ENCODE peak calls at places on chromosome 2, in seven cellular contexts. O is K562, H is HCT116, A is SK-N-SH, S is H1, F is HepG2, K is GM12878. V is an unnamed sample.

GRCh38 chr2:11712866-11713265 is 33.6 kb upstream of the LPIN1 start:
- DNase-seq in O (no peak), K (no peak), A (no peak), F (no peak), H (no peak), S (no peak), V (no peak)

GRCh38 chr2:29747786-29748470 is 173.5 kb downstream of the ALK start:
- DNase-seq in K (no peak), S (no peak), O (no peak), F (peak; percentile 7), A (no peak), H (peak; percentile 99), V (no peak)

GRCh38 chr2:58667137-58667774 is 426.1 kb upstream of the FANCL start:
- DNase-seq in K (no peak), H (no peak), F (no peak), S (no peak), A (no peak), O (no peak), V (no peak)

GRCh38 chr2:47656715-47657600 is 126.0 kb upstream of the MSH6 start:
- DNase-seq in O (no peak), A (no peak), S (no peak), F (no peak), K (no peak), H (no peak), V (no peak)

GRCh38 chr2:182302174-182302573 is 124.7 kb downstream of the PDE1A start:
- DNase-seq in H (no peak), K (no peak), S (no peak), O (no peak), F (no peak), A (no peak), V (no peak)

GRCh38 chr2:118847447-118848172 is at the start of gene EN1:
- DNase-seq in O (peak; percentile 90), A (peak; percentile 61), H (no peak), F (no peak), K (no peak), S (peak; percentile 85), V (no peak)

GRCh38 chr2:124286089-124286783 is 261.1 kb downstream of the CNTNAP5 start:
- DNase-seq in H (no peak), A (no peak), S (no peak), K (no peak), F (no peak), O (no peak), V (no peak)

GRCh38 chr2:219502618-219503017 is 3.9 kb downstream of the GMPPA start:
- DNase-seq in A (no peak), H (no peak), K (no peak), S (no peak), O (no peak), F (no peak), V (no peak)

GRCh38 chr2:112001136-112001764 is 53.8 kb upstream of the TMEM87B start:
- DNase-seq in K (peak; percentile 24), F (no peak), A (no peak), S (peak; percentile 11), H (no peak), O (no peak), V (no peak)

GRCh38 chr2:101619191-101619591 is 78.3 kb upstream of the MAP4K4 start:
- DNase-seq in H (no peak), S (no peak), F (no peak), A (no peak), K (no peak), O (no peak), V (no peak)

GRCh38 chr2:178193823-178194599 is at the start of gene OSBPL6:
- DNase-seq in H (peak; percentile 51), S (peak; percentile 76), F (peak; percentile 28), A (peak; percentile 97), K (no peak), O (peak; percentile 95), V (peak; percentile 69)

GRCh38 chr2:218962859-218963492 is 3.5 kb downstream of the CDK5R2 start:
- DNase-seq in O (peak; percentile 70), S (peak; percentile 99), K (no peak), F (peak; percentile 59), A (peak; percentile 86), H (peak; percentile 64), V (peak; percentile 59)

GRCh38 chr2:72934683-72935610 is 17.6 kb downstream of the EMX1 start:
- DNase-seq in K (no peak), H (peak; percentile 23), A (no peak), F (peak; percentile 73), O (peak; percentile 75), S (no peak), V (no peak)

GRCh38 chr2:214876815-214877214 is 67.3 kb upstream of the BARD1 start:
- DNase-seq in H (no peak), O (no peak), S (no peak), F (no peak), K (no peak), A (no peak), V (no peak)

GRCh38 chr2:26475037-26475436 is 2.9 kb downstream of the OTOF start:
- DNase-seq in K (no peak), O (no peak), S (no peak), A (no peak), F (no peak), H (no peak), V (no peak)

GRCh38 chr2:1487758-1488715 is 74.8 kb downstream of the TPO start:
- DNase-seq in S (peak; percentile 42), H (no peak), A (peak; percentile 27), K (no peak), F (no peak), O (no peak), V (no peak)

GRCh38 chr2:112156152-112156986 is 18.2 kb downstream of the FBLN7 start:
- DNase-seq in O (no peak), H (no peak), S (no peak), A (no peak), K (no peak), F (peak; percentile 39), V (no peak)

GRCh38 chr2:84290537-84290936 is 168.5 kb downstream of the SUCLG1 start:
- DNase-seq in O (peak; percentile 27), F (no peak), A (no peak), H (no peak), S (no peak), K (no peak), V (no peak)

GRCh38 chr2:199833525-199833924 is 17.5 kb downstream of the FTCDNL1 start:
- DNase-seq in F (no peak), S (no peak), A (no peak), K (no peak), H (no peak), O (no peak), V (no peak)

GRCh38 chr2:37192551-37192950 is 3.7 kb upstream of the CEBPZOS start:
- DNase-seq in A (no peak), H (no peak), S (no peak), K (no peak), O (no peak), F (no peak), V (no peak)

GRCh38 chr2:39666489-39667141 is 898 bp downstream of the TMEM178A start:
- DNase-seq in H (no peak), K (no peak), O (no peak), F (no peak), A (peak; percentile 62), S (peak; percentile 55), V (no peak)

DNA sequence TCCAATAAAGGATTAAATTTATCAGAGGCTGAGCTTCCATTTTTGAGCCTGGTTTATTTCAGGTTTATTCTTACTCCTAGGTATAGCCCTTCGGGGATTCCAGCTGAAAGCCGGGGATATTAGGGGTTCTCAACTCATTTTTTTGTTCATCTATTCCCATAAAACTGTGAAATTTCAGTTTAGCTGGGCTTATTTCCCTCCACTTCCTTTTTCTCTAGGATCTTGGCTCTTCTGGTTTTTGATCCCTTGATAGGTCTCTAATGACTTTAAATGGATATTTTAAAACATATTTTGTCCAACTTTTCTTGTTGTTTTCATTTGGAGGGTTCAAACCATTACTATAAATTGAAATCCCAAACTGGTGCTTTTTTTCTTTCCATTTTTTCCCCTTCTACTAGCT is 23.6 kb upstream of the ZNF512 start:
- DNase-seq in K (no peak), A (no peak), F (no peak), H (no peak), S (no peak), O (no peak), V (no peak)
- TF ChIP-seq JUND in K (no peak), A (no peak), F (no peak), H (no peak), S (no peak), O (no peak), V (no peak)

DNA sequence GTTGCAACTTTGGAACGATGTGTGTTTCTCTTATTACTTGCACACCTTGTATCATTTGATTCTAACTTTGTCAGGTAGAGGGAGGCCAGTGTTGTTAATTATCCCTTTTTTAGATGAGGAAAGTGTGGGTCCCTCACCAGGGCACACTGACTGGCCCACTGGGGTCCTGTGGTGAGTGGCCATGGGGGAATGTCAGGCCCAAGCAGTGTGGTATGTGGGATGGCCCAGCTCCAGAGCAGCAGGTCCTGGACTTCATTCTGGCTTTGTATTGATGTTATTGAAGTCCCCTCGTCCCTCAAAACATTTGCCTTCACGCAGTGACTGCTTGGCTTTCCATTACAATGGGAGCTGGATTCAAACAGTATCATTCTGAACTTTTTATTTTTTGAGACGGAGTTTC is 11.7 kb downstream of the NCK2 start:
- DNase-seq in F (no peak), S (no peak), A (no peak), O (no peak), K (no peak), H (no peak), V (no peak)
- TF ChIP-seq JUND in F (no peak), S (no peak), A (no peak), O (no peak), K (no peak), H (no peak), V (no peak)

GRCh38 chr2:9335322-9335754 is 88.0 kb downstream of the ITGB1BP1 start:
- DNase-seq in F (peak; percentile 85), K (no peak), S (no peak), A (no peak), O (no peak), H (no peak), V (no peak)

GRCh38 chr2:9336534-9337354 is 86.6 kb downstream of the ITGB1BP1 start:
- DNase-seq in S (no peak), K (no peak), H (no peak), O (peak; percentile 68), F (peak; percentile 93), A (peak; percentile 84), V (peak; percentile 56)

GRCh38 chr2:9334722-9335121 is 88.6 kb downstream of the ITGB1BP1 start:
- DNase-seq in O (no peak), F (no peak), K (no peak), H (no peak), A (no peak), S (no peak), V (no peak)

GRCh38 chr2:9337901-9338300 is 85.4 kb downstream of the ITGB1BP1 start:
- DNase-seq in A (no peak), S (no peak), K (no peak), F (no peak), H (no peak), O (no peak), V (no peak)

DNA sequence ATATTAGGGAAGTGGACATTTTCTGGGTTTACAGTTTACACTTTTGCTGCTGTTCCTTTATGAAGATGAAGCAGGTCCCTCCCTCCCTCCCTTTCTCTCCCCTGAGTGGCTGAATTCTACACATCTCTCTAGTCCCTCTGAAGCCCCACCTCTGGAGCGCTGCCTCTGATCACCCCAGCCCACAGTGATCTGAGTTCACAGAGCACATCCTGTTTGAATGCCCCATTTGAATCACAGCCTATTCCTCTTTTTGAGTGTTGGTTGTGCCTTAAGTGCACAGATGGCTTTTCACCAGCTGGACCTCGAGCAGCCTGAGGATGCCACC is 87.2 kb downstream of the ITGB1BP1 start:
- DNase-seq in A (peak; percentile 72), S (no peak), O (peak; percentile 25), H (no peak), F (peak; percentile 93), K (peak; percentile 4), V (no peak)
- TF ChIP-seq JUND in A (no peak), S (no peak), O (no peak), H (no peak), F (no peak), K (no peak), V (no peak)

GRCh38 chr2:230324503-230324902 is 2.5 kb upstream of the SP140L start:
- DNase-seq in F (no peak), A (no peak), K (no peak), S (no peak), O (no peak), H (no peak), V (no peak)
- TF ChIP-seq JUND in F (no peak), A (no peak), K (no peak), S (no peak), O (no peak), H (no peak), V (no peak)